ENCODE peak calls at places on chromosomes 11 and 22, in ten cellular contexts. Y is fibroblast of mammary gland; B is foreskin fibroblast; L is effector CD4-positive, alpha-beta T cell; X is bronchial epithelial cell; I is NCI-H2029; C is A172; U is AG09309; J is coronary artery; Z is fibroblast of lung. T is an unnamed sample.

GRCh38 chr11:88555018-88555828 is 217.7 kb upstream of the CTSC start:
- DNase-seq in Y (peak), B (peak), L (no peak), X (peak), I (no peak), C (peak), U (peak), J (no peak), Z (peak), T (no peak)

GRCh38 chr11:111561801-111562325 is 21.3 kb downstream of the LAYN start:
- DNase-seq in Y (peak), B (peak), L (no peak), X (peak), I (no peak), C (peak), U (no peak), J (no peak), Z (peak), T (peak)

GRCh38 chr22:38504731-38505594 is 1.1 kb downstream of the DDX17 start:
- DNase-seq in Y (peak), B (peak), L (peak), X (peak), I (peak), C (peak), U (no peak), J (no peak), Z (peak), T (peak)

GRCh38 chr11:77126861-77127673 is 979 bp upstream of the MYO7A start:
- DNase-seq in Y (peak), B (no peak), L (peak), X (no peak), I (no peak), C (no peak), U (no peak), J (no peak), Z (peak), T (peak)

GRCh38 chr11:43947815-43948214 is 5.4 kb downstream of the C11orf96 start:
- DNase-seq in Y (no peak), B (no peak), L (no peak), X (no peak), I (no peak), C (no peak), U (no peak), J (no peak), Z (no peak), T (no peak)

GRCh38 chr11:44305643-44306468 is 4.1 kb downstream of the ALX4 start:
- DNase-seq in Y (no peak), B (no peak), L (no peak), X (no peak), I (peak), C (no peak), U (no peak), J (no peak), Z (no peak), T (peak)

GRCh38 chr11:2447253-2447950 is 2.6 kb downstream of the KCNQ1 start:
- DNase-seq in Y (no peak), B (no peak), L (no peak), X (peak), I (no peak), C (no peak), U (no peak), J (no peak), Z (no peak), T (no peak)

GRCh38 chr11:9099617-9100016 is 8.2 kb upstream of the SCUBE2 start:
- DNase-seq in Y (no peak), B (no peak), L (no peak), X (no peak), I (no peak), C (no peak), U (no peak), J (no peak), Z (no peak), T (no peak)

GRCh38 chr11:86180415-86180814 is 64.1 kb upstream of the EED start:
- DNase-seq in Y (no peak), B (no peak), L (no peak), X (no peak), I (no peak), C (no peak), U (no peak), J (no peak), Z (no peak), T (no peak)

GRCh38 chr11:49208006-49208721 is at the start of gene FOLH1:
- DNase-seq in Y (peak), B (no peak), L (no peak), X (peak), I (peak), C (no peak), U (no peak), J (peak), Z (peak), T (peak)

GRCh38 chr22:23565942-23566715 is 14.0 kb downstream of the IGLL1 start:
- DNase-seq in Y (no peak), B (no peak), L (no peak), X (no peak), I (no peak), C (no peak), U (no peak), J (no peak), Z (no peak), T (peak)

GRCh38 chr11:104033134-104033533 is 3.3 kb upstream of the DDI1 start:
- DNase-seq in Y (peak), B (peak), L (no peak), X (peak), I (no peak), C (peak), U (no peak), J (no peak), Z (peak), T (no peak)

GRCh38 chr22:41050873-41051272 is 41.5 kb upstream of the EP300 start:
- DNase-seq in Y (peak), B (no peak), L (no peak), X (no peak), I (no peak), C (no peak), U (no peak), J (no peak), Z (no peak), T (no peak)

GRCh38 chr11:61860054-61860903 is 31.1 kb downstream of the FADS3 start:
- DNase-seq in Y (peak), B (no peak), L (no peak), X (peak), I (peak), C (peak), U (no peak), J (no peak), Z (peak), T (no peak)

GRCh38 chr11:106461839-106462545 is 384.5 kb downstream of the AASDHPPT start:
- DNase-seq in Y (no peak), B (no peak), L (no peak), X (no peak), I (no peak), C (peak), U (no peak), J (no peak), Z (peak), T (peak)

GRCh38 chr11:121873770-121874169 is 242.2 kb downstream of the BLID start:
- DNase-seq in Y (no peak), B (no peak), L (no peak), X (no peak), I (no peak), C (no peak), U (no peak), J (no peak), Z (no peak), T (no peak)

GRCh38 chr22:22242488-22242887 is 2.1 kb upstream of the VPREB1 start:
- DNase-seq in Y (no peak), B (no peak), L (no peak), X (no peak), I (no peak), C (no peak), U (no peak), J (no peak), Z (no peak), T (no peak)

GRCh38 chr22:23137468-23137867 is 4.3 kb downstream of the RSPH14 start:
- DNase-seq in Y (no peak), B (no peak), L (no peak), X (no peak), I (no peak), C (no peak), U (no peak), J (no peak), Z (no peak), T (no peak)

GRCh38 chr11:82533628-82534353 is 199.9 kb downstream of the FAM181B start:
- DNase-seq in Y (no peak), B (no peak), L (no peak), X (peak), I (no peak), C (no peak), U (no peak), J (no peak), Z (no peak), T (no peak)